ENCODE peak calls at places on chromosome 7, in seven cellular contexts. W is psoas muscle, E is right lobe of liver, T is PC-9, G is neural progenitor cell, K is spleen, C is IMR-90. D is an unnamed sample.
A peak's percentile ranks its signal among the peaks of the same experiment; 100 is the strongest.

GRCh38 chr7:103446046-103446520 is at the start of gene SLC26A5:
- DNase-seq in K (peak; percentile 71), T (peak; percentile 60), W (no peak), G (peak; percentile 83), E (peak; percentile 39), C (no peak), D (no peak)

GRCh38 chr7:42869131-42870020 is 42.5 kb downstream of the C7orf25 start:
- DNase-seq in G (no peak), T (no peak), C (no peak), K (no peak), E (no peak), W (no peak), D (no peak)

GRCh38 chr7:64515330-64515729 is 47.5 kb downstream of the ZNF680 start:
- DNase-seq in G (no peak), K (no peak), E (no peak), T (no peak), C (no peak), W (no peak), D (no peak)

GRCh38 chr7:48875300-48875916 is 48.9 kb upstream of the CDC14C start:
- DNase-seq in T (peak; percentile 30), K (no peak), C (no peak), W (peak; percentile 21), G (peak; percentile 84), E (peak; percentile 38), D (no peak)

GRCh38 chr7:43702974-43703373 is 26.3 kb downstream of the COA1 start:
- DNase-seq in C (no peak), G (no peak), E (no peak), W (no peak), T (no peak), K (no peak), D (no peak)

GRCh38 chr7:52592698-52593097 is 442.7 kb upstream of the POM121L12 start:
- DNase-seq in E (no peak), T (no peak), W (no peak), K (no peak), G (no peak), C (no peak), D (no peak)

GRCh38 chr7:31890751-31891150 is 179.5 kb downstream of the PDE1C start:
- DNase-seq in K (no peak), T (no peak), C (no peak), E (no peak), W (no peak), G (no peak), D (no peak)

GRCh38 chr7:55056577-55057480 is 38.0 kb downstream of the EGFR start:
- DNase-seq in C (no peak), W (peak; percentile 25), T (no peak), E (no peak), G (no peak), K (no peak), D (no peak)

GRCh38 chr7:103637080-103637479 is 191.1 kb upstream of the SLC26A5 start:
- DNase-seq in E (no peak), C (peak; percentile 97), G (no peak), T (no peak), W (no peak), K (no peak), D (no peak)

GRCh38 chr7:150860291-150860977 is 8.1 kb downstream of the AOC1 start:
- DNase-seq in K (no peak), W (no peak), C (no peak), G (peak; percentile 38), T (no peak), E (no peak), D (no peak)

GRCh38 chr7:79361214-79361613 is 92.3 kb downstream of the MAGI2 start:
- DNase-seq in C (no peak), K (no peak), E (no peak), G (peak; percentile 17), W (no peak), T (no peak), D (no peak)

GRCh38 chr7:78510580-78511188 is 712.1 kb downstream of the PHTF2 start:
- DNase-seq in E (peak; percentile 22), K (no peak), G (peak; percentile 62), W (no peak), C (peak; percentile 67), T (peak; percentile 40), D (peak; percentile 37)

GRCh38 chr7:74606101-74606908 is 51.2 kb upstream of the GTF2I start:
- DNase-seq in W (peak; percentile 56), E (peak; percentile 70), G (peak; percentile 49), C (no peak), T (peak; percentile 79), K (peak; percentile 88), D (peak; percentile 70)

GRCh38 chr7:78400038-78400437 is 601.5 kb downstream of the PHTF2 start:
- DNase-seq in T (no peak), C (no peak), G (no peak), E (no peak), W (no peak), K (no peak), D (no peak)

GRCh38 chr7:515628-516027 is 4.0 kb downstream of the PDGFA start:
- DNase-seq in K (no peak), W (no peak), C (no peak), E (no peak), T (no peak), G (peak; percentile 54), D (no peak)
- H3K4me1 ChIP-seq in K (peaks cover 6% of the 10 kb centered on the region), W (peaks cover 36% of the 10 kb centered on the region), C (peaks cover 4% of the 10 kb centered on the region), E (no peaks in the 10 kb centered on the region), T (no peaks in the 10 kb centered on the region), G (peaks cover 33% of the 10 kb centered on the region), D (peaks cover 33% of the 10 kb centered on the region)

DNA sequence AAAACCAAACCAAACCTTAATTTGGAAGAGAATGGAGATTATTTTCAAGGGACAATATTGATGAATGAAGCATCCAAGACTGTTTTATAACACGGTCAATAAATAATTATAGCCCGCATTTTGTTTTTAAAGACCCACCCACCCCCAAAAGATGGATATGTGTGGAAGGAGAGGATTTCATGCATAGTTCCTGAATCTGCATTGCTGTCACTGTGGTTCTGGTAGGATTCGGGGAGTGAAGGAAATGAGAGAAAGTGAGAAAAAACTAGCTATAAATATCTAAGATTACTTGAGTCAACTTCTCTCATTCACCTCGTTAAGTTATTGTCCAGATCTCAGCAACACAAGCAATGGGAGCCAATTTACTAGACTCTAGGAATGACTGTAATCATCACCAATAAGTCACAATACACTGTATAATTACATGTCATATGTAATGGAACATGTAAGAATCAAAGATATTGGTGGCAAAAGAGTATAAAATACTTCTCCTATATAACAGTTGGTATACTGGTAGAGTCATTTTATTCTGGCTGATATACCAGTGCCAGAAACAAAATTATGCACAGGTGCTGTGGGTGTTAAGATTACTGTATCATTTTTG is 30.2 kb downstream of the NAMPT start:
- DNase-seq in E (no peak), T (no peak), W (no peak), K (no peak), G (no peak), C (no peak), D (no peak)
- H3K9me3 ChIP-seq in E (no peaks in the 10 kb centered on the region), T (no peaks in the 10 kb centered on the region), W (no peaks in the 10 kb centered on the region), K (no peaks in the 10 kb centered on the region), G (no peaks in the 10 kb centered on the region), C (no peaks in the 10 kb centered on the region), D (no peaks in the 10 kb centered on the region)

GRCh38 chr7:137956183-137956582 is 45.7 kb downstream of the CREB3L2 start:
- DNase-seq in W (no peak), G (no peak), T (no peak), K (no peak), E (no peak), C (no peak), D (no peak)
- TF ChIP-seq CTCF in W (no peak), G (no peak), T (no peak), K (no peak), E (no peak), C (no peak), D (no peak)

GRCh38 chr7:131010714-131011436 is 276.9 kb upstream of the KLF14 start:
- DNase-seq in C (peak; percentile 63), G (no peak), T (no peak), W (no peak), K (no peak), E (no peak), D (no peak)
- H3K4me1 ChIP-seq in C (peaks cover 40% of the 10 kb centered on the region), G (peaks cover 5% of the 10 kb centered on the region), T (peaks cover 96% of the 10 kb centered on the region), W (peaks cover 86% of the 10 kb centered on the region), K (peaks cover 78% of the 10 kb centered on the region), E (peaks cover 35% of the 10 kb centered on the region), D (peaks cover 87% of the 10 kb centered on the region)

D was measured in DND-41.